ENCODE peak calls at places on chromosomes 16 and 17, in seven cellular contexts. H is HT1080; X is SK-N-SH; I is nephron progenitor cell; K is NCI-H2081; Y is activated naive CD4-positive, alpha-beta T cell; W is M059J. L is an unnamed sample.

GRCh38 chr16:84782841-84783240 is 36.9 kb upstream of the CRISPLD2 start:
- DNase-seq in K (no peak), H (no peak), X (no peak), W (no peak), I (no peak), Y (no peak), L (no peak)

GRCh38 chr16:48188449-48189102 is 32.8 kb upstream of the ABCC12 start:
- DNase-seq in X (no peak), K (no peak), Y (no peak), I (no peak), H (no peak), W (no peak), L (no peak)

GRCh38 chr16:26058326-26058725 is 366.6 kb downstream of the HS3ST4 start:
- DNase-seq in H (no peak), I (no peak), K (no peak), W (no peak), X (no peak), Y (no peak), L (peak)

GRCh38 chr16:75042423-75043174 is 43.8 kb downstream of the ZNRF1 start:
- DNase-seq in H (no peak), X (no peak), Y (no peak), I (peak), W (no peak), K (no peak), L (no peak)

GRCh38 chr16:68776821-68777485 is 39.9 kb downstream of the CDH1 start:
- DNase-seq in X (no peak), H (no peak), I (no peak), Y (no peak), W (peak), K (no peak), L (no peak)

GRCh38 chr17:47990962-47991731 is 20.2 kb downstream of the CDK5RAP3 start:
- DNase-seq in H (no peak), Y (no peak), X (peak), W (no peak), I (peak), K (no peak), L (no peak)

GRCh38 chr16:78365376-78365775 is 265.9 kb downstream of the WWOX start:
- DNase-seq in Y (no peak), H (no peak), X (no peak), W (no peak), K (no peak), I (no peak), L (no peak)

GRCh38 chr17:82737981-82738877 is 2.8 kb downstream of the FN3K start:
- DNase-seq in K (no peak), Y (no peak), W (no peak), X (no peak), H (no peak), I (no peak), L (no peak)

GRCh38 chr16:66605177-66605999 is 884 bp downstream of the CMTM3 start:
- DNase-seq in K (no peak), H (peak), Y (no peak), X (peak), I (peak), W (peak), L (peak)